ENCODE peak calls at places on chromosome 20, in ten cellular contexts. One of them, this sample, is unnamed.

GRCh38 chr20:62662422-62662821 is 20.1 kb downstream of the SLCO4A1 start:
- DNase-seq in lower lobe of right lung: no peak
- DNase-seq in cardiac fibroblast: peak
- DNase-seq in GM23338: no peak
- DNase-seq in psoas muscle: no peak
- DNase-seq in left ventricle myocardium inferior: no peak
- DNase-seq in ovary: no peak
- DNase-seq in bronchial epithelial cell: peak
- DNase-seq in fibroblast of lung: peak
- DNase-seq in pancreas: no peak
- DNase-seq in this sample: no peak

GRCh38 chr20:38806855-38807655 is 1.6 kb downstream of the PPP1R16B start:
- DNase-seq in lower lobe of right lung: no peak
- DNase-seq in cardiac fibroblast: no peak
- DNase-seq in GM23338: peak
- DNase-seq in psoas muscle: no peak
- DNase-seq in left ventricle myocardium inferior: no peak
- DNase-seq in ovary: no peak
- DNase-seq in bronchial epithelial cell: no peak
- DNase-seq in fibroblast of lung: no peak
- DNase-seq in pancreas: no peak
- DNase-seq in this sample: peak

GRCh38 chr20:51715028-51715872 is 52.9 kb downstream of the ATP9A start:
- DNase-seq in lower lobe of right lung: no peak
- DNase-seq in cardiac fibroblast: no peak
- DNase-seq in GM23338: no peak
- DNase-seq in psoas muscle: no peak
- DNase-seq in left ventricle myocardium inferior: no peak
- DNase-seq in ovary: no peak
- DNase-seq in bronchial epithelial cell: no peak
- DNase-seq in fibroblast of lung: no peak
- DNase-seq in pancreas: no peak
- DNase-seq in this sample: no peak

GRCh38 chr20:36791862-36792261 is 18.3 kb upstream of the DSN1 start:
- DNase-seq in lower lobe of right lung: no peak
- DNase-seq in cardiac fibroblast: no peak
- DNase-seq in GM23338: no peak
- DNase-seq in psoas muscle: no peak
- DNase-seq in left ventricle myocardium inferior: no peak
- DNase-seq in ovary: no peak
- DNase-seq in bronchial epithelial cell: no peak
- DNase-seq in fibroblast of lung: no peak
- DNase-seq in pancreas: no peak
- DNase-seq in this sample: no peak

GRCh38 chr20:10536531-10536930 is 101.4 kb downstream of the SLX4IP start:
- DNase-seq in lower lobe of right lung: peak
- DNase-seq in cardiac fibroblast: peak
- DNase-seq in GM23338: peak
- DNase-seq in psoas muscle: no peak
- DNase-seq in left ventricle myocardium inferior: no peak
- DNase-seq in ovary: no peak
- DNase-seq in bronchial epithelial cell: peak
- DNase-seq in fibroblast of lung: peak
- DNase-seq in pancreas: peak
- DNase-seq in this sample: peak

GRCh38 chr20:62055106-62055861 is 10.4 kb downstream of the TAF4 start:
- DNase-seq in lower lobe of right lung: no peak
- DNase-seq in cardiac fibroblast: no peak
- DNase-seq in GM23338: no peak
- DNase-seq in psoas muscle: no peak
- DNase-seq in left ventricle myocardium inferior: no peak
- DNase-seq in ovary: peak
- DNase-seq in bronchial epithelial cell: no peak
- DNase-seq in fibroblast of lung: no peak
- DNase-seq in pancreas: no peak
- DNase-seq in this sample: no peak

GRCh38 chr20:44097521-44098255 is 89.3 kb downstream of the JPH2 start:
- DNase-seq in lower lobe of right lung: no peak
- DNase-seq in cardiac fibroblast: peak
- DNase-seq in GM23338: no peak
- DNase-seq in psoas muscle: no peak
- DNase-seq in left ventricle myocardium inferior: no peak
- DNase-seq in ovary: no peak
- DNase-seq in bronchial epithelial cell: peak
- DNase-seq in fibroblast of lung: peak
- DNase-seq in pancreas: no peak
- DNase-seq in this sample: no peak

GRCh38 chr20:48142258-48142657 is 357.0 kb upstream of the SULF2 start:
- DNase-seq in lower lobe of right lung: no peak
- DNase-seq in cardiac fibroblast: no peak
- DNase-seq in GM23338: no peak
- DNase-seq in psoas muscle: no peak
- DNase-seq in left ventricle myocardium inferior: no peak
- DNase-seq in ovary: no peak
- DNase-seq in bronchial epithelial cell: peak
- DNase-seq in fibroblast of lung: no peak
- DNase-seq in pancreas: no peak
- DNase-seq in this sample: no peak

GRCh38 chr20:41046716-41047115 is 18.1 kb downstream of the TOP1 start:
- DNase-seq in lower lobe of right lung: no peak
- DNase-seq in cardiac fibroblast: peak
- DNase-seq in GM23338: no peak
- DNase-seq in psoas muscle: no peak
- DNase-seq in left ventricle myocardium inferior: no peak
- DNase-seq in ovary: no peak
- DNase-seq in bronchial epithelial cell: peak
- DNase-seq in fibroblast of lung: peak
- DNase-seq in pancreas: no peak
- DNase-seq in this sample: no peak

GRCh38 chr20:57076951-57077350 is 189.5 kb downstream of the BMP7 start:
- DNase-seq in lower lobe of right lung: no peak
- DNase-seq in cardiac fibroblast: no peak
- DNase-seq in GM23338: no peak
- DNase-seq in psoas muscle: no peak
- DNase-seq in left ventricle myocardium inferior: no peak
- DNase-seq in ovary: no peak
- DNase-seq in bronchial epithelial cell: no peak
- DNase-seq in fibroblast of lung: peak
- DNase-seq in pancreas: no peak
- DNase-seq in this sample: no peak

GRCh38 chr20:57074386-57074785 is 192.1 kb downstream of the BMP7 start:
- DNase-seq in lower lobe of right lung: no peak
- DNase-seq in cardiac fibroblast: no peak
- DNase-seq in GM23338: no peak
- DNase-seq in psoas muscle: no peak
- DNase-seq in left ventricle myocardium inferior: no peak
- DNase-seq in ovary: no peak
- DNase-seq in bronchial epithelial cell: no peak
- DNase-seq in fibroblast of lung: no peak
- DNase-seq in pancreas: no peak
- DNase-seq in this sample: no peak

GRCh38 chr20:57078101-57078500 is 188.3 kb downstream of the BMP7 start:
- DNase-seq in lower lobe of right lung: no peak
- DNase-seq in cardiac fibroblast: no peak
- DNase-seq in GM23338: no peak
- DNase-seq in psoas muscle: no peak
- DNase-seq in left ventricle myocardium inferior: no peak
- DNase-seq in ovary: no peak
- DNase-seq in bronchial epithelial cell: no peak
- DNase-seq in fibroblast of lung: peak
- DNase-seq in pancreas: no peak
- DNase-seq in this sample: no peak

GRCh38 chr20:57075181-57075580 is 191.3 kb downstream of the BMP7 start:
- DNase-seq in lower lobe of right lung: no peak
- DNase-seq in cardiac fibroblast: no peak
- DNase-seq in GM23338: no peak
- DNase-seq in psoas muscle: no peak
- DNase-seq in left ventricle myocardium inferior: no peak
- DNase-seq in ovary: no peak
- DNase-seq in bronchial epithelial cell: no peak
- DNase-seq in fibroblast of lung: no peak
- DNase-seq in pancreas: no peak
- DNase-seq in this sample: no peak

GRCh38 chr20:57076202-57076651 is 190.2 kb downstream of the BMP7 start:
- DNase-seq in lower lobe of right lung: no peak
- DNase-seq in cardiac fibroblast: no peak
- DNase-seq in GM23338: no peak
- DNase-seq in psoas muscle: no peak
- DNase-seq in left ventricle myocardium inferior: no peak
- DNase-seq in ovary: no peak
- DNase-seq in bronchial epithelial cell: no peak
- DNase-seq in fibroblast of lung: peak
- DNase-seq in pancreas: no peak
- DNase-seq in this sample: no peak
- H3K4me3 ChIP-seq in lower lobe of right lung: no peak
- H3K4me3 ChIP-seq in cardiac fibroblast: no peak
- H3K4me3 ChIP-seq in GM23338: no peak
- H3K4me3 ChIP-seq in psoas muscle: no peak
- H3K4me3 ChIP-seq in left ventricle myocardium inferior: no peak
- H3K4me3 ChIP-seq in ovary: no peak
- H3K4me3 ChIP-seq in bronchial epithelial cell: no peak
- H3K4me3 ChIP-seq in fibroblast of lung: no peak
- H3K4me3 ChIP-seq in pancreas: no peak
- H3K4me3 ChIP-seq in this sample: no peak

DNA sequence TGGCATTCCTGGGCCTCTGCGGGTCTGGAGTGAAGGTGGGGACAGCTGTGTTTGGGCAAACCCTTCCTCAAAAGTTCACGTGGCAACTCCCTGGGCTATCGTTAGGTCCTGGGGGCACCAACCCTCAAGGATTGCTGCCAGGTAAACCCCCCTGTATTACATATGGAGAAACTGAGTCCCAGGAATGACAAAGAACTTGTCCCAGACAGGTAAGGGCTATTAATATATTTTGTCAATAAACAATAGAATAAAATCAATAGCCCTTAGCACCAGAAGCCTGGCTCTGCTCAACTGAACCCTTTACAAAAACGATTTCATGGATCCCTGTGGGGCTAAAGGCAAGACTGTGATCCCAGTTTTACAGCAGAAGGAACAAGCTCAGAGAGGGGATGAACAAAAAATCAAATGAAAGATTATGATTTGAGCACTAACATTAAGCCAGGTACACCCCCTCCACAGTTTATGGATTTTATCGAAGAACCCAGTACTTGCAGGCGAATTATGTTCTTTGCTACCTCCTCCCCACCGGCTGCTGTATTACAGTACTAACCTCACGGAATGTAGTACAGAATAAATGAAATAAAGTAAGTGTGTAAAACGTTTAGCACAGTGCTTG is 2.7 kb downstream of the ID1 start:
- DNase-seq in lower lobe of right lung: no peak
- DNase-seq in cardiac fibroblast: no peak
- DNase-seq in GM23338: no peak
- DNase-seq in psoas muscle: no peak
- DNase-seq in left ventricle myocardium inferior: no peak
- DNase-seq in ovary: no peak
- DNase-seq in bronchial epithelial cell: no peak
- DNase-seq in fibroblast of lung: peak
- DNase-seq in pancreas: no peak
- DNase-seq in this sample: no peak
- H3K4me3 ChIP-seq in lower lobe of right lung: peak
- H3K4me3 ChIP-seq in cardiac fibroblast: no peak
- H3K4me3 ChIP-seq in GM23338: peak
- H3K4me3 ChIP-seq in psoas muscle: peak
- H3K4me3 ChIP-seq in left ventricle myocardium inferior: peak
- H3K4me3 ChIP-seq in ovary: peak
- H3K4me3 ChIP-seq in bronchial epithelial cell: no peak
- H3K4me3 ChIP-seq in fibroblast of lung: peak
- H3K4me3 ChIP-seq in pancreas: no peak
- H3K4me3 ChIP-seq in this sample: peak

DNA sequence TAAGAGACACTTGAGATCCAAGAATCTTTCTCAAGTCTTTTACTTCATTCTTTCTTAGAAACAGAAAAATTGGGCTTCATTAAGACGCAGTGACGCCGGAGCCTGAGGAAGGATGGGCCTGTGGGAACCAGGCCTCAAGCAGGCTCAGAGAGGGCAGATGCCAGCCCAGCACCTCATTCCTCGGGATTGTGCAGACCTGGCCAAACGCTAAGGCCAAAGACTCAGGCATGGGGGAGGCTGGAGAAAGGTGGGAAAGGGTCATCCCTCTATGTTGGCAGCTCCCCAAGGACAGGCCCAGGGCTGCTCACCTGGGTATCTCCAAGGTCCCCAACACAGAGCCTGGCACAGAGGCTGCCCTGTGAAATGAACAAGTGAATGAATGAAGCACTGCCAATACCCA is 3.7 kb downstream of the RSPO4 start:
- DNase-seq in lower lobe of right lung: no peak
- DNase-seq in cardiac fibroblast: no peak
- DNase-seq in GM23338: no peak
- DNase-seq in psoas muscle: no peak
- DNase-seq in left ventricle myocardium inferior: no peak
- DNase-seq in ovary: no peak
- DNase-seq in bronchial epithelial cell: no peak
- DNase-seq in fibroblast of lung: no peak
- DNase-seq in pancreas: no peak
- DNase-seq in this sample: no peak
- H3K4me3 ChIP-seq in lower lobe of right lung: no peak
- H3K4me3 ChIP-seq in cardiac fibroblast: no peak
- H3K4me3 ChIP-seq in GM23338: no peak
- H3K4me3 ChIP-seq in psoas muscle: no peak
- H3K4me3 ChIP-seq in left ventricle myocardium inferior: no peak
- H3K4me3 ChIP-seq in ovary: no peak
- H3K4me3 ChIP-seq in bronchial epithelial cell: no peak
- H3K4me3 ChIP-seq in fibroblast of lung: no peak
- H3K4me3 ChIP-seq in pancreas: no peak
- H3K4me3 ChIP-seq in this sample: no peak

GRCh38 chr20:3783068-3783489 is 1.8 kb upstream of the SPEF1 start:
- DNase-seq in lower lobe of right lung: peak
- DNase-seq in cardiac fibroblast: no peak
- DNase-seq in GM23338: no peak
- DNase-seq in psoas muscle: peak
- DNase-seq in left ventricle myocardium inferior: no peak
- DNase-seq in ovary: no peak
- DNase-seq in bronchial epithelial cell: no peak
- DNase-seq in fibroblast of lung: no peak
- DNase-seq in pancreas: no peak
- DNase-seq in this sample: no peak

GRCh38 chr20:3785240-3786125 is 1.1 kb downstream of the CENPB start:
- DNase-seq in lower lobe of right lung: peak
- DNase-seq in cardiac fibroblast: peak
- DNase-seq in GM23338: peak
- DNase-seq in psoas muscle: peak
- DNase-seq in left ventricle myocardium inferior: peak
- DNase-seq in ovary: no peak
- DNase-seq in bronchial epithelial cell: no peak
- DNase-seq in fibroblast of lung: peak
- DNase-seq in pancreas: peak
- DNase-seq in this sample: peak

GRCh38 chr20:3784863-3785239 is 1.7 kb downstream of the CENPB start:
- DNase-seq in lower lobe of right lung: no peak
- DNase-seq in cardiac fibroblast: no peak
- DNase-seq in GM23338: no peak
- DNase-seq in psoas muscle: peak
- DNase-seq in left ventricle myocardium inferior: no peak
- DNase-seq in ovary: no peak
- DNase-seq in bronchial epithelial cell: no peak
- DNase-seq in fibroblast of lung: no peak
- DNase-seq in pancreas: no peak
- DNase-seq in this sample: no peak

GRCh38 chr20:3783516-3784225 is 2.4 kb upstream of the SPEF1 start:
- DNase-seq in lower lobe of right lung: peak
- DNase-seq in cardiac fibroblast: no peak
- DNase-seq in GM23338: no peak
- DNase-seq in psoas muscle: peak
- DNase-seq in left ventricle myocardium inferior: no peak
- DNase-seq in ovary: no peak
- DNase-seq in bronchial epithelial cell: no peak
- DNase-seq in fibroblast of lung: no peak
- DNase-seq in pancreas: no peak
- DNase-seq in this sample: no peak

GRCh38 chr20:3784226-3784853 is 2.2 kb downstream of the CENPB start:
- DNase-seq in lower lobe of right lung: peak
- DNase-seq in cardiac fibroblast: peak
- DNase-seq in GM23338: no peak
- DNase-seq in psoas muscle: peak
- DNase-seq in left ventricle myocardium inferior: no peak
- DNase-seq in ovary: no peak
- DNase-seq in bronchial epithelial cell: no peak
- DNase-seq in fibroblast of lung: no peak
- DNase-seq in pancreas: no peak
- DNase-seq in this sample: peak
- H3K4me3 ChIP-seq in lower lobe of right lung: peak
- H3K4me3 ChIP-seq in cardiac fibroblast: peak
- H3K4me3 ChIP-seq in GM23338: no peak
- H3K4me3 ChIP-seq in psoas muscle: peak
- H3K4me3 ChIP-seq in left ventricle myocardium inferior: peak
- H3K4me3 ChIP-seq in ovary: peak
- H3K4me3 ChIP-seq in bronchial epithelial cell: no peak
- H3K4me3 ChIP-seq in fibroblast of lung: peak
- H3K4me3 ChIP-seq in pancreas: no peak
- H3K4me3 ChIP-seq in this sample: peak